ENCODE peak calls at places on chromosomes 4 and X, in eight cellular contexts. One of them, this sample, is unnamed.
A peak's percentile ranks its signal among the peaks of the same experiment; 100 is the strongest.

GRCh38 chr4:118680808-118681207 is 4.4 kb upstream of the METTL14 start:
- DNase-seq in AG04450: no peak
- DNase-seq in cardiac muscle cell: no peak
- DNase-seq in Calu3: no peak
- DNase-seq in GM13976: no peak
- DNase-seq in GM20000: no peak
- DNase-seq in tibial nerve: no peak
- DNase-seq in H9: peak; percentile 33
- DNase-seq in this sample: no peak

GRCh38 chr4:22987861-22988260 is 295.1 kb downstream of the GBA3 start:
- DNase-seq in GM13976: no peak
- DNase-seq in cardiac muscle cell: no peak
- DNase-seq in tibial nerve: no peak
- DNase-seq in H9: no peak
- DNase-seq in GM20000: no peak
- DNase-seq in AG04450: no peak
- DNase-seq in Calu3: no peak
- DNase-seq in this sample: no peak

GRCh38 chr4:147799986-147800555 is 68.2 kb downstream of the ARHGAP10 start:
- DNase-seq in cardiac muscle cell: no peak
- DNase-seq in GM20000: peak; percentile 70
- DNase-seq in H9: no peak
- DNase-seq in Calu3: no peak
- DNase-seq in tibial nerve: no peak
- DNase-seq in GM13976: peak; percentile 70
- DNase-seq in AG04450: no peak
- DNase-seq in this sample: no peak

GRCh38 chr4:40264497-40264896 is 67.7 kb downstream of the RHOH start:
- DNase-seq in cardiac muscle cell: no peak
- DNase-seq in GM20000: no peak
- DNase-seq in AG04450: no peak
- DNase-seq in GM13976: no peak
- DNase-seq in tibial nerve: no peak
- DNase-seq in Calu3: no peak
- DNase-seq in H9: no peak
- DNase-seq in this sample: no peak

GRCh38 chrX:153595859-153596857 is 2.8 kb downstream of the CCNQ start:
- DNase-seq in H9: no peak
- DNase-seq in cardiac muscle cell: no peak
- DNase-seq in tibial nerve: no peak
- DNase-seq in AG04450: no peak
- DNase-seq in GM13976: no peak
- DNase-seq in GM20000: no peak
- DNase-seq in Calu3: no peak
- DNase-seq in this sample: no peak

GRCh38 chrX:63508668-63509067 is 157.5 kb upstream of the SPIN4 start:
- DNase-seq in tibial nerve: no peak
- DNase-seq in GM13976: no peak
- DNase-seq in AG04450: no peak
- DNase-seq in Calu3: no peak
- DNase-seq in H9: no peak
- DNase-seq in cardiac muscle cell: no peak
- DNase-seq in GM20000: no peak
- DNase-seq in this sample: no peak

GRCh38 chrX:66164931-66165330 is 884 bp downstream of the HEPH start:
- DNase-seq in H9: no peak
- DNase-seq in GM20000: no peak
- DNase-seq in cardiac muscle cell: no peak
- DNase-seq in AG04450: no peak
- DNase-seq in GM13976: no peak
- DNase-seq in Calu3: no peak
- DNase-seq in tibial nerve: no peak
- DNase-seq in this sample: no peak

GRCh38 chr4:4533461-4534169 is 8.2 kb downstream of the STX18 start:
- DNase-seq in Calu3: no peak
- DNase-seq in cardiac muscle cell: no peak
- DNase-seq in GM20000: no peak
- DNase-seq in H9: no peak
- DNase-seq in tibial nerve: no peak
- DNase-seq in GM13976: no peak
- DNase-seq in AG04450: no peak
- DNase-seq in this sample: no peak

GRCh38 chr4:145248971-145249370 is 68.6 kb upstream of the OTUD4 start:
- DNase-seq in AG04450: no peak
- DNase-seq in Calu3: no peak
- DNase-seq in GM13976: no peak
- DNase-seq in H9: no peak
- DNase-seq in cardiac muscle cell: no peak
- DNase-seq in GM20000: no peak
- DNase-seq in tibial nerve: no peak
- DNase-seq in this sample: no peak

GRCh38 chr4:2796261-2797187 is 3.6 kb downstream of the SH3BP2 start:
- DNase-seq in GM20000: no peak
- DNase-seq in tibial nerve: peak; percentile 25
- DNase-seq in GM13976: no peak
- DNase-seq in AG04450: no peak
- DNase-seq in H9: no peak
- DNase-seq in cardiac muscle cell: no peak
- DNase-seq in Calu3: peak; percentile 66
- DNase-seq in this sample: no peak

GRCh38 chrX:110004210-110004609 is 1.3 kb downstream of the TMEM164 start:
- DNase-seq in GM20000: no peak
- DNase-seq in tibial nerve: no peak
- DNase-seq in AG04450: no peak
- DNase-seq in Calu3: peak; percentile 47
- DNase-seq in H9: no peak
- DNase-seq in GM13976: no peak
- DNase-seq in cardiac muscle cell: no peak
- DNase-seq in this sample: peak; percentile 35

GRCh38 chr4:118102195-118102594 is 67.9 kb downstream of the NDST3 start:
- DNase-seq in GM13976: no peak
- DNase-seq in Calu3: no peak
- DNase-seq in cardiac muscle cell: no peak
- DNase-seq in AG04450: no peak
- DNase-seq in H9: no peak
- DNase-seq in GM20000: no peak
- DNase-seq in tibial nerve: no peak
- DNase-seq in this sample: no peak

GRCh38 chr4:41129128-41129754 is 85.1 kb downstream of the APBB2 start:
- DNase-seq in AG04450: no peak
- DNase-seq in Calu3: no peak
- DNase-seq in cardiac muscle cell: peak; percentile 63
- DNase-seq in tibial nerve: no peak
- DNase-seq in H9: no peak
- DNase-seq in GM13976: no peak
- DNase-seq in GM20000: no peak
- DNase-seq in this sample: no peak

GRCh38 chrX:72652132-72652531 is 62.0 kb downstream of the PHKA1 start:
- DNase-seq in tibial nerve: no peak
- DNase-seq in cardiac muscle cell: no peak
- DNase-seq in Calu3: no peak
- DNase-seq in AG04450: no peak
- DNase-seq in H9: no peak
- DNase-seq in GM13976: no peak
- DNase-seq in GM20000: no peak
- DNase-seq in this sample: no peak

GRCh38 chrX:43949669-43950068 is 23.5 kb downstream of the NDP start:
- DNase-seq in Calu3: peak; percentile 40
- DNase-seq in GM20000: peak; percentile 2
- DNase-seq in H9: peak; percentile 78
- DNase-seq in AG04450: no peak
- DNase-seq in tibial nerve: no peak
- DNase-seq in GM13976: no peak
- DNase-seq in cardiac muscle cell: peak; percentile 67
- DNase-seq in this sample: peak; percentile 59

GRCh38 chrX:21738145-21738949 is 19.6 kb downstream of the SMPX start:
- DNase-seq in GM13976: no peak
- DNase-seq in H9: peak; percentile 85
- DNase-seq in GM20000: no peak
- DNase-seq in cardiac muscle cell: peak; percentile 26
- DNase-seq in tibial nerve: no peak
- DNase-seq in Calu3: no peak
- DNase-seq in AG04450: no peak
- DNase-seq in this sample: peak; percentile 76

GRCh38 chrX:21740329-21741274 is 17.3 kb downstream of the SMPX start:
- DNase-seq in Calu3: peak; percentile 14
- DNase-seq in tibial nerve: peak; percentile 11
- DNase-seq in H9: no peak
- DNase-seq in AG04450: no peak
- DNase-seq in GM20000: no peak
- DNase-seq in GM13976: no peak
- DNase-seq in cardiac muscle cell: peak; percentile 32
- DNase-seq in this sample: no peak

GRCh38 chrX:21741378-21741777 is 16.5 kb downstream of the SMPX start:
- DNase-seq in GM20000: no peak
- DNase-seq in AG04450: no peak
- DNase-seq in GM13976: no peak
- DNase-seq in H9: no peak
- DNase-seq in cardiac muscle cell: no peak
- DNase-seq in Calu3: no peak
- DNase-seq in tibial nerve: no peak
- DNase-seq in this sample: no peak

GRCh38 chrX:21741869-21742701 is 15.8 kb downstream of the SMPX start:
- DNase-seq in tibial nerve: no peak
- DNase-seq in H9: no peak
- DNase-seq in Calu3: peak; percentile 39
- DNase-seq in GM20000: no peak
- DNase-seq in AG04450: no peak
- DNase-seq in cardiac muscle cell: peak; percentile 44
- DNase-seq in GM13976: no peak
- DNase-seq in this sample: no peak

DNA sequence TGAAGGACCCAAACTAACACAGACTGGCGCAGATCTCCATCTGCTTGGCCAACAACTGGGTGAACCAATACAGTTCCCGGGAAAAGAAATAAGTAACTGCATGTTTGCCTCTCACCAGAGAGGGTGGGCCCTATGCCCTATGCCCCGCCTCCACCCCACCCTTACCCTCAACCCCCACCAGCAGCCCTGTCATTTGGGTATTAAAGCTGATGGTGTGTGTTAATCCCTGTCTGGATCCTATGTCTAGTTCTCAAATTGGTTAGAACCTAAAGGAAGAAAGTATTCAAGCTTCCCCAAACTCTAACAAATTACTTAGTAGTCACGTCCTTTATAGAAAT is 19.0 kb downstream of the SMPX start:
- DNase-seq in Calu3: no peak
- DNase-seq in AG04450: no peak
- DNase-seq in cardiac muscle cell: no peak
- DNase-seq in tibial nerve: no peak
- DNase-seq in H9: no peak
- DNase-seq in GM13976: no peak
- DNase-seq in GM20000: no peak
- DNase-seq in this sample: no peak
- TF ChIP-seq CTCF in Calu3: no peak
- TF ChIP-seq CTCF in AG04450: no peak
- TF ChIP-seq CTCF in cardiac muscle cell: no peak
- TF ChIP-seq CTCF in tibial nerve: no peak
- TF ChIP-seq CTCF in H9: no peak
- TF ChIP-seq CTCF in GM13976: no peak
- TF ChIP-seq CTCF in GM20000: no peak
- TF ChIP-seq CTCF in this sample: no peak

GRCh38 chr4:88573995-88574394 is 18.3 kb upstream of the HERC3 start:
- DNase-seq in GM20000: no peak
- DNase-seq in Calu3: no peak
- DNase-seq in AG04450: no peak
- DNase-seq in cardiac muscle cell: peak; percentile 15
- DNase-seq in tibial nerve: no peak
- DNase-seq in H9: peak; percentile 49
- DNase-seq in GM13976: no peak
- DNase-seq in this sample: no peak
- TF ChIP-seq CTCF in GM20000: no peak
- TF ChIP-seq CTCF in Calu3: no peak
- TF ChIP-seq CTCF in AG04450: peak; percentile 52
- TF ChIP-seq CTCF in cardiac muscle cell: peak; percentile 27
- TF ChIP-seq CTCF in tibial nerve: no peak
- TF ChIP-seq CTCF in H9: peak; percentile 59
- TF ChIP-seq CTCF in GM13976: no peak
- TF ChIP-seq CTCF in this sample: peak; percentile 21

DNA sequence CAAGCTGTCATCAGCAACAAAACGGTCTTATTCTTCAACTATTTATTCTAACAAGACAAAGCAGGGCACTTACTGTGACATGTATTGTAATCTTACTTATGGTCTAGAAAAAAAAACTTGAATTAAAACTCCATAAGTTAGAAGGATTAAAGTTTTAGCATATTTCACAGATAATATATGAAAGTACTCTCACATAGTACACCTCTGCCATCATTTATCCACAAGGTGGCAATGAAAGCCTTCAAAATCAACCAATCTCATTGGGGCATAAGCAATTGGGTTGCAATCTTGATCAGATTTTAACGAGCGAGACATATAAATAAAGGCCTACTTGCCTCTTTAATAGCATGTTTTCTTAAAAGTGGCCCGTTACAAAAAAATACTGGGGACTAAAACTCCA is 1382.9 kb downstream of the FAM133A start:
- DNase-seq in Calu3: no peak
- DNase-seq in GM20000: no peak
- DNase-seq in tibial nerve: no peak
- DNase-seq in AG04450: no peak
- DNase-seq in cardiac muscle cell: no peak
- DNase-seq in GM13976: no peak
- DNase-seq in H9: no peak
- DNase-seq in this sample: no peak
- TF ChIP-seq CTCF in Calu3: no peak
- TF ChIP-seq CTCF in GM20000: no peak
- TF ChIP-seq CTCF in tibial nerve: no peak
- TF ChIP-seq CTCF in AG04450: peak; percentile 17
- TF ChIP-seq CTCF in cardiac muscle cell: peak; percentile 25
- TF ChIP-seq CTCF in GM13976: no peak
- TF ChIP-seq CTCF in H9: peak; percentile 71
- TF ChIP-seq CTCF in this sample: no peak

DNA sequence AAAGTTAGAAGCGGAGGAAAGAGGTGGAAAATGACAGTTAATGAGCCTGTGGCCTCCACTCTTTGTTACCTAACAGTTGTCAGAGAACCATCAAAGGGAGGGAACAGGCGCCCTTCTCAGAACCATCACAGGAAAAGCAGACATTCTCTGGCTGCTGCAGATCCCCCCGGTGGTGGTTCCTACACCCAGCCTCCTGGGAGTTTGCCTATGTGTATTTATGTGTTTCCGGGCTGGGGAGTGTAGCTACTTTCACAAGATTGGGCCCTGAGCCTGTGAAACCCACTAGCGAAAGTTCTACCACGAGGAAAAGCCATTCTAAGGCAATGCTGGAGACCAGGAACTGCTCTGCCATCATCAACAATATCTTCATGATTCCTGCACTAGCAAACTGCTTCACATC is 52.7 kb upstream of the BCOR start:
- DNase-seq in Calu3: no peak
- DNase-seq in H9: no peak
- DNase-seq in AG04450: no peak
- DNase-seq in cardiac muscle cell: no peak
- DNase-seq in GM20000: peak; percentile 17
- DNase-seq in GM13976: no peak
- DNase-seq in tibial nerve: no peak
- DNase-seq in this sample: no peak
- TF ChIP-seq CTCF in Calu3: no peak
- TF ChIP-seq CTCF in H9: no peak
- TF ChIP-seq CTCF in AG04450: peak; percentile 38
- TF ChIP-seq CTCF in cardiac muscle cell: no peak
- TF ChIP-seq CTCF in GM20000: no peak
- TF ChIP-seq CTCF in GM13976: no peak
- TF ChIP-seq CTCF in tibial nerve: no peak
- TF ChIP-seq CTCF in this sample: no peak

GRCh38 chr4:43903456-43903855 is 545.2 kb downstream of the KCTD8 start:
- DNase-seq in cardiac muscle cell: no peak
- DNase-seq in GM13976: no peak
- DNase-seq in GM20000: no peak
- DNase-seq in AG04450: no peak
- DNase-seq in Calu3: no peak
- DNase-seq in H9: no peak
- DNase-seq in tibial nerve: no peak
- DNase-seq in this sample: no peak

GRCh38 chr4:43898836-43899235 is 549.8 kb downstream of the KCTD8 start:
- DNase-seq in AG04450: no peak
- DNase-seq in tibial nerve: no peak
- DNase-seq in Calu3: no peak
- DNase-seq in GM20000: no peak
- DNase-seq in H9: no peak
- DNase-seq in GM13976: no peak
- DNase-seq in cardiac muscle cell: no peak
- DNase-seq in this sample: no peak
- TF ChIP-seq CTCF in AG04450: no peak
- TF ChIP-seq CTCF in tibial nerve: no peak
- TF ChIP-seq CTCF in Calu3: no peak
- TF ChIP-seq CTCF in GM20000: no peak
- TF ChIP-seq CTCF in H9: no peak
- TF ChIP-seq CTCF in GM13976: no peak
- TF ChIP-seq CTCF in cardiac muscle cell: no peak
- TF ChIP-seq CTCF in this sample: no peak

This sample was measured in nephron progenitor cell.